ENCODE peak calls at places on chromosomes 12 and 14, in four cellular contexts. One of them, this sample, is unnamed.
A peak's percentile ranks its signal among the peaks of the same experiment; 100 is the strongest.

GRCh38 chr12:40684986-40685385 is 7.3 kb upstream of the CNTN1 start:
- DNase-seq in SK-N-SH: no peak
- DNase-seq in PC-3: no peak
- DNase-seq in GM23248: no peak
- DNase-seq in this sample: no peak

GRCh38 chr14:69673578-69674305 is 62.3 kb downstream of the SUSD6 start:
- DNase-seq in PC-3: no peak
- DNase-seq in SK-N-SH: no peak
- DNase-seq in GM23248: no peak
- DNase-seq in this sample: no peak

GRCh38 chr12:12822886-12823285 is 9.7 kb downstream of the DDX47 start:
- DNase-seq in GM23248: no peak
- DNase-seq in SK-N-SH: no peak
- DNase-seq in PC-3: no peak
- DNase-seq in this sample: no peak

GRCh38 chr12:110279561-110279960 is 1.5 kb upstream of the ATP2A2 start:
- DNase-seq in GM23248: no peak
- DNase-seq in PC-3: no peak
- DNase-seq in SK-N-SH: no peak
- DNase-seq in this sample: no peak

GRCh38 chr14:61489527-61489926 is 168.1 kb downstream of the PRKCH start:
- DNase-seq in SK-N-SH: no peak
- DNase-seq in PC-3: no peak
- DNase-seq in GM23248: no peak
- DNase-seq in this sample: no peak

GRCh38 chr12:128789356-128789929 is 34.3 kb downstream of the SLC15A4 start:
- DNase-seq in GM23248: no peak
- DNase-seq in SK-N-SH: no peak
- DNase-seq in PC-3: no peak
- DNase-seq in this sample: no peak

GRCh38 chr12:85529896-85530295 is 249.9 kb downstream of the ALX1 start:
- DNase-seq in PC-3: no peak
- DNase-seq in SK-N-SH: no peak
- DNase-seq in GM23248: no peak
- DNase-seq in this sample: no peak

GRCh38 chr14:81219821-81220487 is 805 bp downstream of the GTF2A1 start:
- DNase-seq in GM23248: peak; percentile 71
- DNase-seq in SK-N-SH: peak; percentile 61
- DNase-seq in PC-3: peak; percentile 24
- DNase-seq in this sample: peak; percentile 78

GRCh38 chr14:66009104-66009503 is 477.1 kb upstream of the CCDC196 start:
- DNase-seq in PC-3: peak; percentile 55
- DNase-seq in GM23248: peak; percentile 93
- DNase-seq in SK-N-SH: no peak
- DNase-seq in this sample: peak; percentile 79

DNA sequence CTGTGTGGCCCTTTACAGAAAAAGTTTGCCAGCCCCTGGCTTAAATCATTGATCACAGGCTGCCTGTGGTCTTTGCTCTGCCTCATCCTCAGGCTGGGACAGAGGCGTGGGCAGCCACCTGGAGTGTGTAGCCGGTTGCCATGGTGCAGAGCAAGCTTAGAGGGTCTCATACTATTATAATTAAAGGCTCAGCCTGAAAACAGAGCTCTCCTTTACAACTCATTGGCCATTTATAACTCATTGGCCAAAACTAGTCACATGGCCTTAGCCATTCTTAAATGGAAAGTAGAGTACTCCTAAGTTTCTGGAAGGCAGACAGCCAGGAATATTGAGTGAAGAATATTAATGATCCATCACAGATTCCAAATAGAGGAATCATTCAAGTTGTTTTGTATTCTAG is 3.0 kb downstream of the HSP90B1 start:
- DNase-seq in SK-N-SH: no peak
- DNase-seq in PC-3: no peak
- DNase-seq in GM23248: peak; percentile 14
- DNase-seq in this sample: no peak
- H3K27ac ChIP-seq in SK-N-SH: no peak overlapping the region
- H3K27ac ChIP-seq in PC-3: no peak overlapping the region
- H3K27ac ChIP-seq in GM23248: no peak overlapping the region
- H3K27ac ChIP-seq in this sample: no peak overlapping the region

GRCh38 chr14:103625361-103626095 is 3.5 kb upstream of the KLC1 start:
- DNase-seq in PC-3: no peak
- DNase-seq in SK-N-SH: no peak
- DNase-seq in GM23248: no peak
- DNase-seq in this sample: no peak
- TF ChIP-seq EZH2phosphoT487 in PC-3: no peak
- TF ChIP-seq EZH2phosphoT487 in SK-N-SH: no peak
- TF ChIP-seq EZH2phosphoT487 in GM23248: no peak
- TF ChIP-seq EZH2phosphoT487 in this sample: no peak

GRCh38 chr12:15044461-15044860 is 71.6 kb downstream of the PDE6H start:
- DNase-seq in SK-N-SH: no peak
- DNase-seq in GM23248: peak; percentile 32
- DNase-seq in PC-3: no peak
- DNase-seq in this sample: no peak
- H3K4me1 ChIP-seq in SK-N-SH: no peaks in the 10 kb centered on the region
- H3K4me1 ChIP-seq in GM23248: no peaks in the 10 kb centered on the region
- H3K4me1 ChIP-seq in PC-3: no peaks in the 10 kb centered on the region
- H3K4me1 ChIP-seq in this sample: peaks cover 2% of the 10 kb centered on the region

GRCh38 chr14:32435411-32435810 is 106.3 kb downstream of the AKAP6 start:
- DNase-seq in GM23248: no peak
- DNase-seq in PC-3: no peak
- DNase-seq in SK-N-SH: no peak
- DNase-seq in this sample: no peak
- H3K27ac ChIP-seq in GM23248: no peak overlapping the region
- H3K27ac ChIP-seq in PC-3: no peak overlapping the region
- H3K27ac ChIP-seq in SK-N-SH: no peak overlapping the region
- H3K27ac ChIP-seq in this sample: no peak overlapping the region

GRCh38 chr14:95958105-95958504 is 81.1 kb upstream of the C14orf132 start:
- DNase-seq in PC-3: no peak
- DNase-seq in GM23248: no peak
- DNase-seq in SK-N-SH: no peak
- DNase-seq in this sample: no peak
- TF ChIP-seq EZH2phosphoT487 in PC-3: no peak
- TF ChIP-seq EZH2phosphoT487 in GM23248: no peak
- TF ChIP-seq EZH2phosphoT487 in SK-N-SH: no peak
- TF ChIP-seq EZH2phosphoT487 in this sample: no peak

DNA sequence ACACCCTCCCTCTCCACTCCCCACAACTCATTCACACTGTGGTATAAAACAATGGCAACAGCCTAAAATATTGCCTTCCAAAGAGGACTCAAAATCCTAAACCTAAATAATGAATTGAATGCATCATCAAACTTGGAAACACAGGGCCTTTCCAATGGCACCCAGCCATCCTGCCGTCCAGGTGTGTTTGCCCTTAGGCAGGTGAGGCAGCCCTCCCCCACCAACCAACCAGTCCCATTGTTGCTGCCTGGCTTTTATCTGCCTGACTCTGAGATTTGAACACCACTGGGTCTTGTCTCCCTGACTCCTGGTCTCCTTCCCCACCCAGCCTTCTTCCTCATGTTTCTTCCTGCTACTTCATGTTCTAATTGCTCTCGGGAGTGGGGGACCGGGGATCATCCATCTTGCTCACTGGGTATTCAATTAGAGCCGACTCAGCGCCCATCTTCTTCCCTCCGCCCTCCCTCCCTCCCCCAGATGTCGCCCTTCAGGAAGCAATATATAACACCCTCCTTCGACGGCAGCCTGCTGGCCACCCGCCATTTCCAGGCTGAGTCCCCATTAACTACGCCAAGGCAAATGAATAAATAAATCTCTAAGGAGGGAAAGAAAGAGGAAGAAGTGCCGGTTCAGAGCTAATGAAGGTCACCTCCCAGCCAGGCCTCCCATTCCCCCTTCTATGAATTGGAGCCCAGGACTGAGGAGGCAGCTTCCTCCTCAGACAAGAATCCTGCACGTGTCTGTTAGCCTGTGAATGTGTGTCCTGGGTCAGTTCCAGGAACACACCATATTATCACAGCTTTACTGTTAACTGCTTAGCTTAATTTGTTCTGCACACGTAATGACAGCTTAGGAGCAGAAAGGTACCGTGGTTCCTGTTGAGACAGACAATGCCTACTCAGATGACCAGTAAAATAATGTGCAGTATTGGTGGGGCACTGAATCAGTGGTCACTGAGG is 36.2 kb upstream of the NTF3 start:
- DNase-seq in GM23248: no peak
- DNase-seq in PC-3: no peak
- DNase-seq in SK-N-SH: no peak
- DNase-seq in this sample: no peak
- H3K4me1 ChIP-seq in GM23248: no peaks in the 10 kb centered on the region
- H3K4me1 ChIP-seq in PC-3: no peaks in the 10 kb centered on the region
- H3K4me1 ChIP-seq in SK-N-SH: no peaks in the 10 kb centered on the region
- H3K4me1 ChIP-seq in this sample: peaks cover 3% of the 10 kb centered on the region

DNA sequence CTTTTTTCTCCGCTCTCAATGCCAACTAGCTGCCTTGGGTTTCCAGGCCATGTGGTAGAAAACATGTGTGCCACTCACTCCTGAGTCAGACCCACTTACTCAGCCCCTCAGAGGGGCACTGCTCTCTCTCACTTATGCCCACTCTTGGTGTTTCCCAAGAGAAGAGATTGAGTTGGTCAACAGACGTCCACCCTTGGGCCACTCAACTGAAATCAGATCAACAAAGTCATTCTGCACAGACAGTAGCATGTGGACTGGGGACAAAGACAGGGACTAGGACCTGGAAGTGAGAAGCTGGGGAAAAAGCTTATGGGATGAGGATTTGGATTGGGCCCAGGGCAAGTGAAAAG is 161.2 kb downstream of the EFCAB11 start:
- DNase-seq in SK-N-SH: no peak
- DNase-seq in PC-3: no peak
- DNase-seq in GM23248: no peak
- DNase-seq in this sample: no peak
- H3K27ac ChIP-seq in SK-N-SH: no peak overlapping the region
- H3K27ac ChIP-seq in PC-3: no peak overlapping the region
- H3K27ac ChIP-seq in GM23248: no peak overlapping the region
- H3K27ac ChIP-seq in this sample: no peak overlapping the region

GRCh38 chr12:88144037-88144436 is 1.9 kb downstream of the TMTC3 start:
- DNase-seq in SK-N-SH: no peak
- DNase-seq in PC-3: no peak
- DNase-seq in GM23248: no peak
- DNase-seq in this sample: no peak
- TF ChIP-seq EZH2phosphoT487 in SK-N-SH: no peak
- TF ChIP-seq EZH2phosphoT487 in PC-3: no peak
- TF ChIP-seq EZH2phosphoT487 in GM23248: no peak
- TF ChIP-seq EZH2phosphoT487 in this sample: no peak

GRCh38 chr12:124654666-124655316 is 87.4 kb upstream of the NCOR2 start:
- DNase-seq in GM23248: peak; percentile 65
- DNase-seq in SK-N-SH: peak; percentile 90
- DNase-seq in PC-3: no peak
- DNase-seq in this sample: no peak
- H3K4me1 ChIP-seq in GM23248: peaks cover 16% of the 10 kb centered on the region
- H3K4me1 ChIP-seq in SK-N-SH: peaks cover 32% of the 10 kb centered on the region
- H3K4me1 ChIP-seq in PC-3: no peaks in the 10 kb centered on the region
- H3K4me1 ChIP-seq in this sample: peaks cover 18% of the 10 kb centered on the region

GRCh38 chr12:130577348-130577747 is 138.8 kb downstream of the RIMBP2 start:
- DNase-seq in GM23248: no peak
- DNase-seq in SK-N-SH: no peak
- DNase-seq in PC-3: no peak
- DNase-seq in this sample: no peak
- H3K27ac ChIP-seq in GM23248: no peak overlapping the region
- H3K27ac ChIP-seq in SK-N-SH: no peak overlapping the region
- H3K27ac ChIP-seq in PC-3: no peak overlapping the region
- H3K27ac ChIP-seq in this sample: no peak overlapping the region